ENCODE peak calls at places on chromosomes 13 and 19, in seven cellular contexts. W is mesenchymal stem cell, N is mesendoderm, L is IMR-90, A is H1, H is neuronal stem cell, G is H9. S is an unnamed sample. For H3K4me1, the result is how much of the 10 kb centered on the place peaks cover.

GRCh38 chr19:34457446-34457845 is 24.1 kb upstream of the WTIP start:
- DNase-seq in W (no peak), N (no peak), L (no peak), A (no peak), H (no peak), G (no peak), S (no peak)

GRCh38 chr19:47330466-47330869 is 1.5 kb upstream of the C5AR2 start:
- DNase-seq in W (peak), N (no peak), L (peak), A (no peak), H (no peak), G (no peak), S (no peak)

GRCh38 chr19:3818479-3818878 is 32.3 kb upstream of the MATK start:
- DNase-seq in W (peak), N (no peak), L (peak), A (no peak), H (no peak), G (no peak), S (peak)

GRCh38 chr19:9171393-9171991 is 7.3 kb upstream of the OR7D2 start:
- DNase-seq in W (no peak), N (no peak), L (no peak), A (no peak), H (no peak), G (no peak), S (no peak)

GRCh38 chr13:41196620-41197019 is 2.3 kb upstream of the KBTBD7 start:
- DNase-seq in W (no peak), N (peak), L (no peak), A (no peak), H (no peak), G (no peak), S (peak)

GRCh38 chr19:52942371-52943133 is 19.3 kb upstream of the ZNF888 start:
- DNase-seq in W (peak), N (peak), L (peak), A (peak), H (peak), G (peak), S (peak)

GRCh38 chr19:3545669-3546034 is 6.7 kb downstream of the TEKTIP1 start:
- DNase-seq in W (no peak), N (no peak), L (no peak), A (no peak), H (no peak), G (no peak), S (no peak)

GRCh38 chr13:83312194-83312593 is 570.1 kb downstream of the SLITRK1 start:
- DNase-seq in W (peak), N (no peak), L (peak), A (no peak), H (no peak), G (no peak), S (no peak)

GRCh38 chr19:44758596-44758995 is 10.1 kb downstream of the BCL3 start:
- DNase-seq in W (peak), N (peak), L (no peak), A (peak), H (no peak), G (peak), S (peak)

GRCh38 chr19:44756089-44756562 is 7.6 kb downstream of the BCL3 start:
- DNase-seq in W (no peak), N (no peak), L (no peak), A (no peak), H (no peak), G (no peak), S (no peak)

GRCh38 chr19:44755219-44755618 is 6.7 kb downstream of the BCL3 start:
- DNase-seq in W (no peak), N (no peak), L (no peak), A (no peak), H (no peak), G (no peak), S (no peak)

GRCh38 chr19:44757735-44758505 is 9.4 kb downstream of the BCL3 start:
- DNase-seq in W (peak), N (peak), L (peak), A (peak), H (peak), G (peak), S (peak)

GRCh38 chr19:44757057-44757734 is 8.7 kb downstream of the BCL3 start:
- DNase-seq in W (peak), N (no peak), L (peak), A (peak), H (no peak), G (no peak), S (peak)
- H4K8ac ChIP-seq in W (peak), N (no peak), L (peak), A (peak), H (no peak), G (no peak), S (no peak)

GRCh38 chr19:17136617-17137016 is 61.0 kb downstream of the MYO9B start:
- DNase-seq in W (no peak), N (no peak), L (no peak), A (no peak), H (no peak), G (no peak), S (no peak)
- H3K4me1 ChIP-seq in W (under half), N (under half), L (under half), A (under half), H (under half), G (under half), S (under half)

DNA sequence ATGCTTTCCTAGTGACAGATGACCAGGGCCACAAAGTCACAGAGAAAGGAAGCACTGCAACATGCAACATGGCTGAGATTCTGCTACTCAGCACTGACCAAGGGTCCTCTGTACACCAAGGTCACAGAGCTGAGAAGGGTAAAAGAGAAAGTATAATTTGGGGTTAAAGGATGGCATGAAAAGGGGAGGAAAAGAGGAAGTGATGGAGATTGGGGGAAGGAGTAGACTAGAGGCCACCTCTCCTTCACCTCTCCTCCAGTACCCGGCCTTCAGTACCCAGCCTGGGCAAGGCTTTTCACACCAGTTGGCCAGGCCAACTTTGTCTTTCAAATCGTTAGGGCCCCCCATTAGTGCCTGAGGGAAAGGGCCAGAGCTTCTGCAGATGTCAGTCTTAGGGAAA is 6.3 kb upstream of the RPS19 start:
- DNase-seq in W (no peak), N (no peak), L (no peak), A (no peak), H (no peak), G (no peak), S (no peak)
- H4K8ac ChIP-seq in W (no peak), N (no peak), L (no peak), A (no peak), H (no peak), G (no peak), S (no peak)

GRCh38 chr19:14368011-14368513 is 13.2 kb upstream of the ADGRE5 start:
- DNase-seq in W (no peak), N (no peak), L (no peak), A (no peak), H (no peak), G (no peak), S (no peak)

GRCh38 chr19:14366529-14366928 is 14.7 kb upstream of the ADGRE5 start:
- DNase-seq in W (peak), N (peak), L (peak), A (peak), H (no peak), G (peak), S (peak)

GRCh38 chr19:14369399-14370168 is 11.7 kb upstream of the ADGRE5 start:
- DNase-seq in W (no peak), N (no peak), L (peak), A (no peak), H (no peak), G (no peak), S (no peak)

GRCh38 chr19:14370169-14370998 is 10.9 kb upstream of the ADGRE5 start:
- DNase-seq in W (no peak), N (no peak), L (no peak), A (no peak), H (no peak), G (no peak), S (no peak)

DNA sequence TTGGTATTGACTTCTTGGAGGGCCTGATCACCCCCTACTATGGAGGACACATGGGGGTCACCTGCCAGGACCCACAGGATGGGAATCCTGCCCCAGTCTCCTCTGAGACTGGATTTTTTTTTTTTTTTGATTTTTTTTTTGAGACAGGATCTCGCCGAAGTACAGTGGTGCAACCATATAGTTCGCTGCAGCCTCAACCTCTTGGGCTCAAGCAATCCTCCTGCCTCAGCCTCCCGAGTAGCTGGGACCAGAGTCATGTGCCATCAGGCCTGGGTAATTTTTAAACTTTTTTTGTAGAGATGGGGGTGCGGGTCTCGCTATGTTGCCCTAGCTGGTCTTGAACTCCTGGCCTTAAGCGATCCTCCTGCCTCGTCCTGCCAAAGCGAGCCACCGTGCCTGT is 14.2 kb upstream of the ADGRE5 start:
- DNase-seq in W (no peak), N (no peak), L (no peak), A (no peak), H (no peak), G (no peak), S (no peak)
- H3K4me1 ChIP-seq in W (under half), N (under half), L (under half), A (under half), H (under half), G (under half), S (under half)

DNA sequence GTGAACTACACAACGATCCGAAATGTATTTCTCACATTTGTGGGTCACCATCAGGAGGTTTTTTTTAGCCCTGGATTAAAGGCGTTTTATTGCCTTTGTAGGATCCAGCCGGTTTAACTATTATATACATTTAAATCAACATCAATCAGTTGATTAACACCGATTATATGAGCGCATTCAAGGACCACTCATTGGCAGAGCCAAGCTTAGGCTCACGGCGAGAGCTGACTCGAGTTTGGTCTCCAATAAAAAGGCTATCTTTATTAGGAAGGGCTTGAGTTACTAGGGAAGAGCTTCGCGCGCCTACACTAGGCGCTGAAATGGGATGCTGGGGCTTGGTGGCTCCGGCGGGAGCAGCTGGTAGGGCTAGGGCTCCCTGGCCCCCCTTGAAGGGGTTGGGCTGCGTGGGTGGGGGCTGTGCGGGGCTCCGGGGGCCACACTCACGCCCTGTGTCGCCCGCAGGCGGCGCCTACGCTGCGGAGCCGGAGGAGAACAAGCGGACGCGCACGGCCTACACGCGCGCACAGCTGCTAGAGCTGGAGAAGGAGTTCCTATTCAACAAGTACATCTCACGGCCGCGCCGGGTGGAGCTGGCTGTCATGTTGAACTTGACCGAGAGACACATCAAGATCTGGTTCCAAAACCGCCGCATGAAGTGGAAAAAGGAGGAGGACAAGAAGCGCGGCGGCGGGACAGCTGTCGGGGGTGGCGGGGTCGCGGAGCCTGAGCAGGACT is 4.2 kb downstream of the PDX1 start:
- DNase-seq in W (no peak), N (no peak), L (no peak), A (peak), H (peak), G (no peak), S (no peak)
- H4K8ac ChIP-seq in W (no peak), N (no peak), L (no peak), A (peak), H (no peak), G (no peak), S (no peak)

GRCh38 chr19:11023635-11024168 is 62.9 kb downstream of the SMARCA4 start:
- DNase-seq in W (no peak), N (no peak), L (no peak), A (no peak), H (no peak), G (no peak), S (no peak)

GRCh38 chr19:11025997-11026396 is 63.3 kb upstream of the LDLR start:
- DNase-seq in W (no peak), N (no peak), L (no peak), A (no peak), H (no peak), G (no peak), S (no peak)

GRCh38 chr19:11024259-11024658 is 63.4 kb downstream of the SMARCA4 start:
- DNase-seq in W (no peak), N (no peak), L (no peak), A (no peak), H (no peak), G (no peak), S (no peak)

GRCh38 chr19:11025006-11025405 is 64.2 kb downstream of the SMARCA4 start:
- DNase-seq in W (no peak), N (no peak), L (no peak), A (no peak), H (no peak), G (no peak), S (no peak)

DNA sequence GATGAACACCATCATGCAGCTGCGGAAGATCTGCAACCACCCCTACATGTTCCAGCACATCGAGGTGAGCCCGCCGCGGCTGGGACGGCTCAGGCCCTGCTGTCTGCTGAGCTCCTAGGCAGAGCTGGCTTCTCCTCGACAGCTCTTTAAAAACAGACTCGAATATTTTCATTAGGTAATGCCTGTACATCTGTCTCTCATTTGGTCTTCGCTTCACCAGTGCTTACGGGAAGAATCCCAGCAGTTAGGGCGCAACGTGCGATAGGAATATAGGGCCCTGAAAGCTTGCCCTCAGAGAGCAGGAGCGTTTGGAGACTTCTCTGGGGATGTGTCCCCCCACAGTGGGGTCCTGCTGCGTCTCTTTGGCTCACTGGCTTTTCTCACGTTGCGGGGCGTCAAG is 63.8 kb upstream of the LDLR start:
- DNase-seq in W (no peak), N (no peak), L (no peak), A (no peak), H (no peak), G (no peak), S (no peak)
- H3K4me1 ChIP-seq in W (under half), N (under half), L (under half), A (under half), H (under half), G (under half), S (under half)

GRCh38 chr13:107962209-107962608 is 253.1 kb downstream of the LIG4 start:
- DNase-seq in W (no peak), N (no peak), L (no peak), A (no peak), H (no peak), G (no peak), S (no peak)

GRCh38 chr13:107960301-107960700 is 255.0 kb downstream of the LIG4 start:
- DNase-seq in W (no peak), N (peak), L (no peak), A (no peak), H (no peak), G (no peak), S (no peak)

GRCh38 chr13:107956889-107957288 is 258.4 kb downstream of the LIG4 start:
- DNase-seq in W (no peak), N (no peak), L (no peak), A (no peak), H (no peak), G (no peak), S (no peak)
- H4K8ac ChIP-seq in W (no peak), N (no peak), L (no peak), A (no peak), H (no peak), G (no peak), S (no peak)

GRCh38 chr19:29715695-29716581 is 877 bp upstream of the C19orf12 start:
- DNase-seq in W (peak), N (peak), L (no peak), A (no peak), H (no peak), G (no peak), S (peak)

GRCh38 chr19:29714953-29715694 is at the start of gene C19orf12:
- DNase-seq in W (peak), N (peak), L (peak), A (peak), H (peak), G (no peak), S (peak)

GRCh38 chr19:29712744-29713516 is 2.1 kb downstream of the C19orf12 start:
- DNase-seq in W (no peak), N (peak), L (no peak), A (no peak), H (no peak), G (no peak), S (no peak)

GRCh38 chr19:29717051-29717450 is 2.0 kb upstream of the C19orf12 start:
- DNase-seq in W (no peak), N (no peak), L (no peak), A (no peak), H (no peak), G (no peak), S (no peak)

GRCh38 chr19:29714371-29714952 is 599 bp downstream of the C19orf12 start:
- DNase-seq in W (no peak), N (no peak), L (no peak), A (no peak), H (no peak), G (no peak), S (no peak)
- H3K4me1 ChIP-seq in W (under half), N (under half), L (under half), A (under half), H (under half), G (under half), S (under half)

GRCh38 chr13:38993381-38993780 is 2.8 kb upstream of the STOML3 start:
- DNase-seq in W (no peak), N (no peak), L (no peak), A (no peak), H (no peak), G (no peak), S (no peak)
- H4K8ac ChIP-seq in W (no peak), N (no peak), L (no peak), A (no peak), H (no peak), G (no peak), S (no peak)